ENCODE peak calls at places on chromosomes 3 and 15, in seven cellular contexts. One of them, this sample, is unnamed.

GRCh38 chr15:80804970-80805495 is 25.9 kb downstream of the CEMIP start:
- DNase-seq in D721Med: no peak
- DNase-seq in fibroblast of lung: no peak
- DNase-seq in brain microvascular endothelial cell: no peak
- DNase-seq in AG09309: no peak
- DNase-seq in fibroblast of the aortic adventitia: no peak
- DNase-seq in mucosa of descending colon: no peak
- DNase-seq in this sample: no peak

GRCh38 chr15:48559270-48559669 is 86.2 kb downstream of the FBN1 start:
- DNase-seq in brain microvascular endothelial cell: peak
- DNase-seq in AG09309: peak
- DNase-seq in mucosa of descending colon: no peak
- DNase-seq in D721Med: no peak
- DNase-seq in fibroblast of lung: peak
- DNase-seq in fibroblast of the aortic adventitia: peak
- DNase-seq in this sample: peak

GRCh38 chr3:72353236-72354105 is 494.8 kb downstream of the SHQ1 start:
- DNase-seq in brain microvascular endothelial cell: no peak
- DNase-seq in fibroblast of the aortic adventitia: no peak
- DNase-seq in mucosa of descending colon: no peak
- DNase-seq in AG09309: no peak
- DNase-seq in D721Med: no peak
- DNase-seq in fibroblast of lung: no peak
- DNase-seq in this sample: peak

GRCh38 chr3:196914866-196915265 is 27.5 kb downstream of the NCBP2 start:
- DNase-seq in brain microvascular endothelial cell: no peak
- DNase-seq in AG09309: no peak
- DNase-seq in fibroblast of lung: no peak
- DNase-seq in mucosa of descending colon: no peak
- DNase-seq in fibroblast of the aortic adventitia: no peak
- DNase-seq in D721Med: no peak
- DNase-seq in this sample: no peak

GRCh38 chr3:149203758-149204157 is 17.9 kb downstream of the CP start:
- DNase-seq in fibroblast of the aortic adventitia: no peak
- DNase-seq in fibroblast of lung: no peak
- DNase-seq in D721Med: no peak
- DNase-seq in brain microvascular endothelial cell: no peak
- DNase-seq in mucosa of descending colon: no peak
- DNase-seq in AG09309: no peak
- DNase-seq in this sample: no peak

GRCh38 chr3:10286596-10287295 is 6.0 kb downstream of the GHRL start:
- DNase-seq in fibroblast of lung: peak
- DNase-seq in brain microvascular endothelial cell: peak
- DNase-seq in fibroblast of the aortic adventitia: peak
- DNase-seq in D721Med: peak
- DNase-seq in AG09309: peak
- DNase-seq in mucosa of descending colon: no peak
- DNase-seq in this sample: peak

GRCh38 chr3:53819163-53819868 is 26.9 kb downstream of the CHDH start:
- DNase-seq in mucosa of descending colon: peak
- DNase-seq in fibroblast of lung: no peak
- DNase-seq in brain microvascular endothelial cell: no peak
- DNase-seq in D721Med: no peak
- DNase-seq in AG09309: no peak
- DNase-seq in fibroblast of the aortic adventitia: no peak
- DNase-seq in this sample: no peak

GRCh38 chr15:42121021-42121420 is 26.7 kb upstream of the PLA2G4D start:
- DNase-seq in D721Med: no peak
- DNase-seq in fibroblast of lung: no peak
- DNase-seq in fibroblast of the aortic adventitia: no peak
- DNase-seq in mucosa of descending colon: no peak
- DNase-seq in AG09309: no peak
- DNase-seq in brain microvascular endothelial cell: no peak
- DNase-seq in this sample: no peak

GRCh38 chr3:151816091-151816604 is 2.2 kb downstream of the AADAC start:
- DNase-seq in AG09309: no peak
- DNase-seq in mucosa of descending colon: no peak
- DNase-seq in brain microvascular endothelial cell: peak
- DNase-seq in fibroblast of the aortic adventitia: peak
- DNase-seq in D721Med: no peak
- DNase-seq in fibroblast of lung: peak
- DNase-seq in this sample: peak

GRCh38 chr3:126132751-126133511 is 47.5 kb downstream of the ALDH1L1 start:
- DNase-seq in brain microvascular endothelial cell: peak
- DNase-seq in fibroblast of lung: no peak
- DNase-seq in fibroblast of the aortic adventitia: peak
- DNase-seq in mucosa of descending colon: no peak
- DNase-seq in D721Med: no peak
- DNase-seq in AG09309: no peak
- DNase-seq in this sample: no peak

GRCh38 chr3:40753956-40754355 is 229.2 kb downstream of the ZNF621 start:
- DNase-seq in fibroblast of the aortic adventitia: no peak
- DNase-seq in mucosa of descending colon: no peak
- DNase-seq in fibroblast of lung: no peak
- DNase-seq in brain microvascular endothelial cell: no peak
- DNase-seq in AG09309: no peak
- DNase-seq in D721Med: no peak
- DNase-seq in this sample: no peak

GRCh38 chr3:160929595-160929994 is 173.6 kb downstream of the PPM1L start:
- DNase-seq in brain microvascular endothelial cell: peak
- DNase-seq in fibroblast of lung: peak
- DNase-seq in mucosa of descending colon: no peak
- DNase-seq in AG09309: no peak
- DNase-seq in D721Med: no peak
- DNase-seq in fibroblast of the aortic adventitia: no peak
- DNase-seq in this sample: peak

GRCh38 chr15:33083232-33084006 is 111.1 kb downstream of the FMN1 start:
- DNase-seq in fibroblast of lung: peak
- DNase-seq in AG09309: no peak
- DNase-seq in mucosa of descending colon: no peak
- DNase-seq in brain microvascular endothelial cell: no peak
- DNase-seq in D721Med: no peak
- DNase-seq in fibroblast of the aortic adventitia: no peak
- DNase-seq in this sample: no peak

GRCh38 chr3:12345584-12346494 is 57.0 kb downstream of the PPARG start:
- DNase-seq in brain microvascular endothelial cell: no peak
- DNase-seq in AG09309: no peak
- DNase-seq in fibroblast of lung: no peak
- DNase-seq in D721Med: no peak
- DNase-seq in fibroblast of the aortic adventitia: no peak
- DNase-seq in mucosa of descending colon: no peak
- DNase-seq in this sample: no peak

GRCh38 chr3:173977747-173978146 is 580.2 kb downstream of the NLGN1 start:
- DNase-seq in D721Med: no peak
- DNase-seq in fibroblast of lung: peak
- DNase-seq in brain microvascular endothelial cell: peak
- DNase-seq in fibroblast of the aortic adventitia: peak
- DNase-seq in AG09309: no peak
- DNase-seq in mucosa of descending colon: no peak
- DNase-seq in this sample: peak

GRCh38 chr3:139937674-139938279 is 2.8 kb downstream of the CLSTN2 start:
- DNase-seq in mucosa of descending colon: no peak
- DNase-seq in D721Med: peak
- DNase-seq in brain microvascular endothelial cell: peak
- DNase-seq in fibroblast of lung: peak
- DNase-seq in AG09309: peak
- DNase-seq in fibroblast of the aortic adventitia: peak
- DNase-seq in this sample: peak

GRCh38 chr3:97347780-97348179 is 416.8 kb upstream of the ARL6 start:
- DNase-seq in brain microvascular endothelial cell: no peak
- DNase-seq in D721Med: no peak
- DNase-seq in fibroblast of the aortic adventitia: no peak
- DNase-seq in AG09309: no peak
- DNase-seq in mucosa of descending colon: no peak
- DNase-seq in fibroblast of lung: no peak
- DNase-seq in this sample: no peak

GRCh38 chr3:58043933-58044332 is 35.7 kb downstream of the FLNB start:
- DNase-seq in fibroblast of the aortic adventitia: no peak
- DNase-seq in fibroblast of lung: no peak
- DNase-seq in mucosa of descending colon: no peak
- DNase-seq in D721Med: no peak
- DNase-seq in AG09309: no peak
- DNase-seq in brain microvascular endothelial cell: no peak
- DNase-seq in this sample: no peak

GRCh38 chr3:187798531-187799520 is 53.6 kb upstream of the BCL6 start:
- DNase-seq in D721Med: no peak
- DNase-seq in fibroblast of lung: no peak
- DNase-seq in AG09309: no peak
- DNase-seq in brain microvascular endothelial cell: no peak
- DNase-seq in mucosa of descending colon: no peak
- DNase-seq in fibroblast of the aortic adventitia: no peak
- DNase-seq in this sample: no peak

GRCh38 chr3:4995500-4996053 is 16.3 kb downstream of the BHLHE40 start:
- DNase-seq in fibroblast of the aortic adventitia: peak
- DNase-seq in mucosa of descending colon: no peak
- DNase-seq in fibroblast of lung: peak
- DNase-seq in brain microvascular endothelial cell: peak
- DNase-seq in AG09309: no peak
- DNase-seq in D721Med: peak
- DNase-seq in this sample: peak

GRCh38 chr3:35549690-35550089 is 89.6 kb upstream of the ARPP21 start:
- DNase-seq in D721Med: no peak
- DNase-seq in brain microvascular endothelial cell: no peak
- DNase-seq in mucosa of descending colon: no peak
- DNase-seq in fibroblast of lung: no peak
- DNase-seq in fibroblast of the aortic adventitia: no peak
- DNase-seq in AG09309: no peak
- DNase-seq in this sample: no peak

GRCh38 chr15:32851619-32852416 is 134.0 kb downstream of the GREM1 start:
- DNase-seq in brain microvascular endothelial cell: peak
- DNase-seq in fibroblast of the aortic adventitia: peak
- DNase-seq in D721Med: no peak
- DNase-seq in fibroblast of lung: peak
- DNase-seq in mucosa of descending colon: no peak
- DNase-seq in AG09309: peak
- DNase-seq in this sample: peak

GRCh38 chr3:49132437-49133225 is at the start of gene LAMB2:
- DNase-seq in D721Med: peak
- DNase-seq in mucosa of descending colon: peak
- DNase-seq in fibroblast of the aortic adventitia: peak
- DNase-seq in brain microvascular endothelial cell: peak
- DNase-seq in fibroblast of lung: peak
- DNase-seq in AG09309: peak
- DNase-seq in this sample: peak

GRCh38 chr3:100480111-100480510 is 12.3 kb upstream of the TMEM45A start:
- DNase-seq in AG09309: no peak
- DNase-seq in fibroblast of lung: no peak
- DNase-seq in fibroblast of the aortic adventitia: no peak
- DNase-seq in D721Med: no peak
- DNase-seq in brain microvascular endothelial cell: no peak
- DNase-seq in mucosa of descending colon: no peak
- DNase-seq in this sample: no peak

GRCh38 chr15:41254560-41254959 is 23.5 kb downstream of the CHP1 start:
- DNase-seq in fibroblast of the aortic adventitia: no peak
- DNase-seq in D721Med: no peak
- DNase-seq in mucosa of descending colon: no peak
- DNase-seq in brain microvascular endothelial cell: no peak
- DNase-seq in AG09309: no peak
- DNase-seq in fibroblast of lung: no peak
- DNase-seq in this sample: no peak

GRCh38 chr15:75785771-75786563 is 57.3 kb upstream of the UBE2Q2 start:
- DNase-seq in D721Med: no peak
- DNase-seq in AG09309: no peak
- DNase-seq in fibroblast of lung: peak
- DNase-seq in fibroblast of the aortic adventitia: no peak
- DNase-seq in brain microvascular endothelial cell: no peak
- DNase-seq in mucosa of descending colon: no peak
- DNase-seq in this sample: peak
- TF ChIP-seq CTCF in D721Med: peak
- TF ChIP-seq CTCF in AG09309: no peak
- TF ChIP-seq CTCF in fibroblast of lung: peak
- TF ChIP-seq CTCF in fibroblast of the aortic adventitia: no peak
- TF ChIP-seq CTCF in brain microvascular endothelial cell: peak
- TF ChIP-seq CTCF in mucosa of descending colon: no peak
- TF ChIP-seq CTCF in this sample: peak

DNA sequence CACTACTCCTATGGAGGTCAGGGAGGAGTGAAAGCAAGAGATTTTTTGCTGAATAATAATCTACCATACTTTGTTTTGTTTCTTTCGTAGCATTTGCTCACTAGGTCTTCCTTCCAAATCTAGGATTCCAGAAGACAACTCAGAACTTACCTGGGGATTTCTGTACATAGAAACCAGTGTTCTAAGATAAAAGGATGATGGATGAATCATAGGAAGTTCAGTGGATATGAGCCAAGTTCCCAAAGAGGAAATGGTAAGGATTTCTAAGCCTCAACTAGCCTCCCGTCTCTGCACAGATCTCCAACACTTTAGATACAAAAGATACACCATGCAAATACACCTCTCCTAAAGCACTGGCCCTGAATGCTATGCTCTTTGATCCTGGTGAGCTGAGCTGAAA is 283.9 kb downstream of the TAFA4 start:
- DNase-seq in D721Med: no peak
- DNase-seq in fibroblast of the aortic adventitia: no peak
- DNase-seq in brain microvascular endothelial cell: no peak
- DNase-seq in AG09309: no peak
- DNase-seq in mucosa of descending colon: no peak
- DNase-seq in fibroblast of lung: no peak
- DNase-seq in this sample: no peak
- TF ChIP-seq CTCF in D721Med: no peak
- TF ChIP-seq CTCF in fibroblast of the aortic adventitia: no peak
- TF ChIP-seq CTCF in brain microvascular endothelial cell: no peak
- TF ChIP-seq CTCF in AG09309: no peak
- TF ChIP-seq CTCF in mucosa of descending colon: no peak
- TF ChIP-seq CTCF in fibroblast of lung: no peak
- TF ChIP-seq CTCF in this sample: no peak

DNA sequence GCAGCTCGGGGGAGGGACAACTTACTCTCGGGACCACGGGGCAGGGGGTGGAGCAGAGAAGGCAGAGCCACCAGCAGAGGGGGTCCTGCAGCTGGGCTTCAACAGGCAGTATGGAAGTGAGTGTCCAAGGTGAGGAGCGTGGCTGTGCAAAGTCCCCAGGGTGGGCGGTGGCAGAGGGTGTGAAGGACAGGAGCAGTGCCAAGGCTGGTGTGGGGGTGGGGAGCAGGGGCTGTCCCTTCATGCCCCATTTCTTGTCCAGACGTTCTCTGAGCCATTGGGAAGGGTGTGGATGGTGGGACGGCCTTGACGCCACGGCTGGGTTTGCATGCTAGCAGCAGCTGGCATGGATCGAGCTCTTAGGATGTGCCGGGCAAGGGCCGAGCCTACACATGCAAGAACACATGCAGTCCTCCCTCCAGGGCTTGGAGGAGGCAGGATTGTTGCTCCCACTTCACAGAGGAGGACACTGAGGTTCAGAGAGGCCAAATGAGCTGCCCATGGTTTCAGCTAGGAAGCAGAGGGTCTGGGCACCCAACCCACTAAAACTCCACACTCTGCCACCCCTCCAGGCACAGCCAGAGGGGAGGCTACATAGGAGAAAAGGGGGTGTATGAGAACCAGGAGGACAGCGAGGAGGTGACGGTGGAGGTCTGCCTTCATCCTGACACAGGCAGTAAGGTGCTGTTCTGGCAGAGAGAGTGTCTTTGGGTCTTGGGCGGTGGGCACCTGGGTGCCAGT is 93.6 kb downstream of the TBC1D2B start:
- DNase-seq in fibroblast of lung: no peak
- DNase-seq in mucosa of descending colon: no peak
- DNase-seq in D721Med: no peak
- DNase-seq in AG09309: no peak
- DNase-seq in fibroblast of the aortic adventitia: no peak
- DNase-seq in brain microvascular endothelial cell: no peak
- DNase-seq in this sample: no peak
- TF ChIP-seq CTCF in fibroblast of lung: no peak
- TF ChIP-seq CTCF in mucosa of descending colon: no peak
- TF ChIP-seq CTCF in D721Med: no peak
- TF ChIP-seq CTCF in AG09309: no peak
- TF ChIP-seq CTCF in fibroblast of the aortic adventitia: no peak
- TF ChIP-seq CTCF in brain microvascular endothelial cell: peak
- TF ChIP-seq CTCF in this sample: peak

GRCh38 chr15:65927545-65927944 is 58.3 kb downstream of the RAB11A start:
- DNase-seq in mucosa of descending colon: no peak
- DNase-seq in brain microvascular endothelial cell: no peak
- DNase-seq in fibroblast of lung: no peak
- DNase-seq in AG09309: no peak
- DNase-seq in fibroblast of the aortic adventitia: no peak
- DNase-seq in D721Med: no peak
- DNase-seq in this sample: no peak
- TF ChIP-seq CTCF in mucosa of descending colon: no peak
- TF ChIP-seq CTCF in brain microvascular endothelial cell: peak
- TF ChIP-seq CTCF in fibroblast of lung: peak
- TF ChIP-seq CTCF in AG09309: peak
- TF ChIP-seq CTCF in fibroblast of the aortic adventitia: peak
- TF ChIP-seq CTCF in D721Med: no peak
- TF ChIP-seq CTCF in this sample: peak